ENCODE peak calls at places on chromosome 13, in nine cellular contexts. X is ovary, P is PC-3, E is GM13976, D is fibroblast of pulmonary artery, H is lower lobe of right lung, N is fibroblast of the aortic adventitia, V is WERI-Rb-1, M is GM10248. R is an unnamed sample.

GRCh38 chr13:21342699-21343442 is 116.2 kb downstream of the ZDHHC20 start:
- DNase-seq in X (no peak), P (no peak), E (no peak), D (no peak), H (no peak), N (no peak), V (no peak), M (no peak), R (no peak)

GRCh38 chr13:103703246-103703645 is 637.0 kb upstream of the SLC10A2 start:
- DNase-seq in X (no peak), P (no peak), E (no peak), D (no peak), H (no peak), N (no peak), V (no peak), M (no peak), R (no peak)

GRCh38 chr13:97359181-97360057 is 74.5 kb upstream of the RAP2A start:
- DNase-seq in X (peak; percentile 46), P (peak; percentile 68), E (peak; percentile 45), D (peak; percentile 89), H (no peak), N (peak; percentile 86), V (peak; percentile 72), M (peak; percentile 37), R (no peak)

GRCh38 chr13:23705578-23705977 is 135.4 kb downstream of the TNFRSF19 start:
- DNase-seq in X (no peak), P (no peak), E (no peak), D (peak; percentile 73), H (no peak), N (peak; percentile 31), V (no peak), M (no peak), R (no peak)

GRCh38 chr13:42832341-42833153 is 51.2 kb downstream of the FAM216B start:
- DNase-seq in X (no peak), P (peak; percentile 89), E (no peak), D (peak; percentile 89), H (no peak), N (peak; percentile 95), V (no peak), M (no peak), R (no peak)

GRCh38 chr13:75365724-75366173 is 116.2 kb downstream of the TBC1D4 start:
- DNase-seq in X (no peak), P (peak; percentile 92), E (peak; percentile 66), D (peak; percentile 74), H (no peak), N (peak; percentile 63), V (no peak), M (peak; percentile 52), R (no peak)

GRCh38 chr13:50762969-50763568 is 80.4 kb downstream of the DLEU7 start:
- DNase-seq in X (no peak), P (no peak), E (no peak), D (no peak), H (no peak), N (no peak), V (no peak), M (no peak), R (no peak)

GRCh38 chr13:25971077-25971476 is 80.7 kb downstream of the SHISA2 start:
- DNase-seq in X (no peak), P (no peak), E (no peak), D (no peak), H (no peak), N (no peak), V (no peak), M (no peak), R (no peak)

GRCh38 chr13:79258489-79258888 is 147.6 kb downstream of the RBM26 start:
- DNase-seq in X (no peak), P (no peak), E (no peak), D (no peak), H (no peak), N (no peak), V (no peak), M (no peak), R (no peak)

GRCh38 chr13:24355103-24355502 is 45.7 kb downstream of the C1QTNF9 start:
- DNase-seq in X (no peak), P (no peak), E (no peak), D (no peak), H (no peak), N (no peak), V (no peak), M (no peak), R (no peak)

GRCh38 chr13:48263196-48263595 is 30.2 kb downstream of the ITM2B start:
- DNase-seq in X (no peak), P (peak; percentile 31), E (no peak), D (no peak), H (no peak), N (no peak), V (no peak), M (no peak), R (no peak)

GRCh38 chr13:68851026-68851425 is 1256.6 kb upstream of the ATXN8OS start:
- DNase-seq in X (no peak), P (peak; percentile 4), E (no peak), D (no peak), H (no peak), N (no peak), V (no peak), M (no peak), R (no peak)

GRCh38 chr13:46726347-46726746 is 70.6 kb downstream of the ESD start:
- DNase-seq in X (no peak), P (no peak), E (no peak), D (no peak), H (no peak), N (no peak), V (no peak), M (no peak), R (no peak)

GRCh38 chr13:83221813-83222241 is 660.4 kb downstream of the SLITRK1 start:
- DNase-seq in X (no peak), P (peak; percentile 93), E (no peak), D (peak; percentile 92), H (no peak), N (peak; percentile 94), V (no peak), M (no peak), R (no peak)

GRCh38 chr13:107209811-107210210 is 641.9 kb upstream of the ARGLU1 start:
- DNase-seq in X (no peak), P (peak; percentile 29), E (no peak), D (peak; percentile 59), H (no peak), N (peak; percentile 44), V (no peak), M (no peak), R (no peak)

DNA sequence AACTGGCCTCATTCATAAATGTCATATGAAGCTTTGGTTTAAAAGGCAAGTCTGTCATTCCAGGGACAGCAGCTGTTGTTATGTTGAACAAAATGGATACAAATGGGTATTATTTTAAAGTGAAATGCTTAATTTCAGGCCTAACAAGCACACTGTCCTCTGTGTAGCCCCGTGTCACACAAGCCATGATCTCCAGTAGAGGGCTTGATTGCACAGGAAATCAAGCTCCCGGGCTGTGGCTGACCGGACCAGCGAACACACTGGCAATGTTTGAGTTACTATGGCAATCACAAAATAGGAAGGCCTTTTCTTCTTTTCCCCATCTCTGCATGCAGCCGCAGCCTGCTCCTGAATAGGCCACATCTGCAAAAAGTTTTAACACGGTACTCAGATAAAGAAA is 64.0 kb upstream of the GSX1 start:
- DNase-seq in X (no peak), P (peak; percentile 5), E (no peak), D (no peak), H (no peak), N (no peak), V (no peak), M (no peak), R (no peak)
- TF ChIP-seq CTCF in X (no peak), P (no peak), E (no peak), D (no peak), H (no peak), N (no peak), V (no peak), M (no peak), R (no peak)

DNA sequence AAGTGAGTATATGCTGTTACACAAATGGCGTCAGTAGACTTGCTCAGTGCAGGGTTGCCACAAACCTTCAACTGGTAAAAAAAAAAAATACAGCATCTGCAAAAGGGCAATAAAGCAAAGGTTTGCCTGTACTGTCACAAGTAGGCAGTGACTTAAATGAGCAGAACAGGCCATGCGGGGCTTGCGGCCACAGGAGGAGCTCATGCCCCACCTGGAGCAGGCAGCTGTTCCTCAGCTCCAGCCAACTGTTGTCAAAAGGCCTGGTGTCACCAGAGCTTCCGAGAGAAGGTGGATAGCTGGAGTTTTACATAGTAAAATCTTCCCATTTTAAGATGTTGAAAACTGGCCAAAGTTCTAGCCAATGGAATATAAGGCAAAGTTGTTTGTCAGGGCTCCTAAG is 7.7 kb downstream of the ATP7B start:
- DNase-seq in X (no peak), P (no peak), E (no peak), D (no peak), H (no peak), N (no peak), V (peak; percentile 27), M (no peak), R (no peak)
- TF ChIP-seq CTCF in X (no peak), P (no peak), E (no peak), D (no peak), H (no peak), N (no peak), V (peak; percentile 29), M (no peak), R (no peak)

GRCh38 chr13:114146173-114146572 is 13.8 kb upstream of the RASA3 start:
- DNase-seq in X (no peak), P (no peak), E (no peak), D (no peak), H (no peak), N (no peak), V (no peak), M (no peak), R (no peak)
- TF ChIP-seq CTCF in X (no peak), P (no peak), E (no peak), D (no peak), H (no peak), N (no peak), V (no peak), M (no peak), R (no peak)

GRCh38 chr13:52452470-52452869 is 2.0 kb upstream of the VPS36 start:
- DNase-seq in X (no peak), P (no peak), E (no peak), D (no peak), H (no peak), N (no peak), V (no peak), M (no peak), R (no peak)

GRCh38 chr13:52449323-52450011 is 967 bp downstream of the VPS36 start:
- DNase-seq in X (no peak), P (no peak), E (no peak), D (no peak), H (no peak), N (no peak), V (no peak), M (no peak), R (no peak)

GRCh38 chr13:52447815-52448552 is 2.5 kb downstream of the VPS36 start:
- DNase-seq in X (no peak), P (no peak), E (no peak), D (no peak), H (no peak), N (no peak), V (no peak), M (no peak), R (no peak)

GRCh38 chr13:52450012-52450792 is at the start of gene VPS36:
- DNase-seq in X (peak; percentile 97), P (peak; percentile 92), E (peak; percentile 93), D (peak; percentile 95), H (peak; percentile 98), N (peak; percentile 92), V (peak; percentile 85), M (peak; percentile 91), R (peak; percentile 97)

DNA sequence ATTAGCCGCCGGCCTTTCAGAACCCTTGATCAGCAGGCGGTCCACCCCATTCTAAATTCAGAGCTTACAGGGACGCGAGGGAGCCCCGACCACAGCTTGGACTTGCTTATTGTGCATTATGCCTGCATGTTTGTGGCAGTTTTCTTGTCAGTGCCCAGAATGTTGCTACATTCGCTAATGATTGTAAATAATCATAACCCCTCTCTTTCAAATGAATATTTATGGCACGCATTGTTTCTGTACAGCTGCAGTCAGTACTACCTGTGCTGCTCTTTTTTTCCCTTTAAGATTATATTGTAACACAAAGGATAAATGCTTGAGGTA is 321 bp upstream of the VPS36 start:
- DNase-seq in X (no peak), P (no peak), E (no peak), D (no peak), H (no peak), N (no peak), V (no peak), M (no peak), R (no peak)
- TF ChIP-seq CTCF in X (no peak), P (peak; percentile 22), E (no peak), D (no peak), H (no peak), N (no peak), V (no peak), M (no peak), R (no peak)